ENCODE peak calls at places on chromosomes 16 and 17, in six cellular contexts. H is HFFc6, Y is mesothelial cell of epicardium, V is testis, R is psoas muscle, S is mammary epithelial cell. J is an unnamed sample.

GRCh38 chr17:42754782-42755181 is 6.2 kb upstream of the RAMP2 start:
- DNase-seq in H (no peak), Y (no peak), V (no peak), R (peak; percentile 91), S (peak; percentile 51), J (no peak)

GRCh38 chr17:46742539-46743270 is 75.8 kb downstream of the WNT3 start:
- DNase-seq in H (peak; percentile 90), Y (no peak), V (no peak), R (no peak), S (peak; percentile 87), J (peak; percentile 41)

GRCh38 chr17:42655528-42655927 is 3.6 kb upstream of the TUBG2 start:
- DNase-seq in H (peak; percentile 64), Y (no peak), V (no peak), R (no peak), S (no peak), J (peak; percentile 31)

GRCh38 chr17:65638221-65638940 is 76.9 kb upstream of the AXIN2 start:
- DNase-seq in H (no peak), Y (no peak), V (no peak), R (no peak), S (no peak), J (no peak)

GRCh38 chr16:69818811-69819587 is 56.9 kb downstream of the WWP2 start:
- DNase-seq in H (no peak), Y (no peak), V (no peak), R (no peak), S (no peak), J (no peak)

GRCh38 chr17:28864991-28865849 is 10.4 kb downstream of the ERAL1 start:
- DNase-seq in H (no peak), Y (no peak), V (no peak), R (no peak), S (no peak), J (no peak)

GRCh38 chr16:1106659-1107058 is 10.6 kb upstream of the C1QTNF8 start:
- DNase-seq in H (no peak), Y (no peak), V (no peak), R (no peak), S (no peak), J (no peak)

GRCh38 chr17:14340968-14341412 is 40.1 kb downstream of the HS3ST3B1 start:
- DNase-seq in H (no peak), Y (no peak), V (no peak), R (no peak), S (no peak), J (no peak)

GRCh38 chr17:64128787-64129514 is 993 bp downstream of the ERN1 start:
- DNase-seq in H (peak; percentile 22), Y (no peak), V (peak; percentile 48), R (no peak), S (peak; percentile 47), J (no peak)

GRCh38 chr17:16418684-16419066 is 3.3 kb downstream of the TRPV2 start:
- DNase-seq in H (no peak), Y (no peak), V (no peak), R (no peak), S (peak; percentile 24), J (no peak)

GRCh38 chr17:16273499-16273898 is 56.5 kb downstream of the PIGL start:
- DNase-seq in H (peak; percentile 61), Y (no peak), V (no peak), R (no peak), S (peak; percentile 67), J (no peak)

GRCh38 chr17:29698837-29699236 is 76.1 kb upstream of the CORO6 start:
- DNase-seq in H (no peak), Y (no peak), V (no peak), R (no peak), S (no peak), J (no peak)

GRCh38 chr16:49557070-49557446 is 183.5 kb downstream of the C16orf78 start:
- DNase-seq in H (no peak), Y (no peak), V (no peak), R (no peak), S (no peak), J (no peak)

GRCh38 chr16:29678691-29679267 is at the start of gene QPRT:
- DNase-seq in H (no peak), Y (peak; percentile 69), V (peak; percentile 27), R (no peak), S (no peak), J (no peak)

GRCh38 chr17:63595132-63595531 is 5.6 kb upstream of the TACO1 start:
- DNase-seq in H (no peak), Y (no peak), V (no peak), R (no peak), S (no peak), J (no peak)

GRCh38 chr16:624522-625401 is 6.0 kb upstream of the WFIKKN1 start:
- DNase-seq in H (no peak), Y (no peak), V (no peak), R (no peak), S (no peak), J (no peak)

GRCh38 chr17:58330997-58331814 is 2.6 kb upstream of the TSPOAP1 start:
- DNase-seq in H (no peak), Y (no peak), V (peak; percentile 30), R (no peak), S (no peak), J (no peak)

GRCh38 chr16:1781758-1782407 is 488 bp downstream of the SPSB3 start:
- DNase-seq in H (no peak), Y (no peak), V (no peak), R (peak; percentile 66), S (peak; percentile 35), J (no peak)

GRCh38 chr17:42291136-42291535 is 2.8 kb downstream of the STAT5A start:
- DNase-seq in H (no peak), Y (no peak), V (no peak), R (peak; percentile 25), S (no peak), J (no peak)

GRCh38 chr17:11340798-11341197 is 99.8 kb downstream of the SHISA6 start:
- DNase-seq in H (no peak), Y (no peak), V (no peak), R (no peak), S (no peak), J (no peak)

GRCh38 chr17:71975331-71975801 is 145.5 kb upstream of the SOX9 start:
- DNase-seq in H (peak; percentile 38), Y (no peak), V (peak; percentile 37), R (peak; percentile 83), S (peak; percentile 66), J (peak; percentile 19)

GRCh38 chr17:1108560-1108809 is 71.3 kb downstream of the ABR start:
- DNase-seq in H (no peak), Y (no peak), V (no peak), R (no peak), S (peak; percentile 32), J (no peak)

GRCh38 chr17:1110524-1110843 is 69.3 kb downstream of the ABR start:
- DNase-seq in H (no peak), Y (no peak), V (no peak), R (no peak), S (no peak), J (no peak)

GRCh38 chr17:1110844-1111598 is 68.8 kb downstream of the ABR start:
- DNase-seq in H (peak; percentile 81), Y (no peak), V (no peak), R (peak; percentile 75), S (peak; percentile 96), J (peak; percentile 48)

GRCh38 chr17:1108810-1109605 is 70.8 kb downstream of the ABR start:
- DNase-seq in H (peak; percentile 43), Y (no peak), V (peak; percentile 45), R (peak; percentile 81), S (peak; percentile 62), J (no peak)

DNA sequence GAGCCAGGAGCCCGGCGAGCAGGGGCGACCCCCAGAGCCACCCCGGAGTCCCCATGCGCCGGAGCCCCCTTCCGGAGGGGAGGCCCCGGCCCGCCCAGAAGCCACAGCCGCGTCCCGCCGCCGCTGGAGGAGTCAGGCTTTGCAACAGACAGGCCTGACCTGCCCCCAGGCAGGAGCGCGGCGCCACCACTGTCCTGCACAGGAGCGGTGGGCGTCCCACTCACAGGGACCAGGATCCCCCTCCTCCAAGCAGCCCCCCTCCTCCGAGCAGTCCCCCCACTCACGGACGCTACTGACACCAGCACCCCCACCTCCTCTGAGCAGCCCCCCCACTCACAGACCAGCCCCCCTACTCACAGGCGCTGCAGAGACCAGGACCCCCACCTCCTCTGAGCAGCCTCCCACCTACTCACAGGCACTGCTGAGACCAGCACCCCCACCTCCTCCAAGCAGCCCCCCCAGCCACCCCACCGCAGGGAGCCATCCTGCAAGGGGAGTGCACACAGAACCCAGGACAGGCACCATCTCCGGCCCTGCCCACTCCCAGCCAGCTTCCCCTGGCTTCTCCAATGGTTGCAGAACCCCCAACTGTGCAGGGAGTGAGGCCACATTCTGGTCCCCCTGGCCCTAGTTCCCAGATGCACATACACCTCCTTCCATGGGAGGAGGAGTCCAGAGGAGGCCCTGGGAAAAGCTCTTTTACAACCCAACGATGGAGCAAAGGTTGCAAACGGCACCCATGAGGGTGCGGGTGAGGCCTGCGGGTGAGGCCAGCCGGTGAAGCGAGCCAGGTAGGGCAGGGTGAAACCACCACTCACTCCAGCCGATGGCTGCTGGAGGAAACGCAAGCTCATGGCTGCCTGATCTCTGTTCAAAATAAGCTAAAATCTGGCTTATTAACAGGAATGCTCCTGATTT is 69.9 kb downstream of the ABR start:
- DNase-seq in H (peak; percentile 21), Y (no peak), V (no peak), R (peak; percentile 76), S (no peak), J (no peak)
- TF ChIP-seq CTCF in H (no peak), Y (no peak), V (no peak), R (no peak), S (no peak), J (peak; percentile 11)

GRCh38 chr17:8187517-8188407 is 2.2 kb downstream of the BORCS6 start:
- DNase-seq in H (peak; percentile 100), Y (peak; percentile 80), V (peak; percentile 92), R (peak; percentile 93), S (peak; percentile 99), J (peak; percentile 95)

GRCh38 chr17:8188408-8188839 is 1.6 kb downstream of the BORCS6 start:
- DNase-seq in H (no peak), Y (no peak), V (no peak), R (no peak), S (no peak), J (no peak)

GRCh38 chr17:8186787-8187516 is 3.0 kb downstream of the BORCS6 start:
- DNase-seq in H (peak; percentile 98), Y (peak; percentile 84), V (peak; percentile 97), R (peak; percentile 95), S (peak; percentile 95), J (peak; percentile 79)

GRCh38 chr17:8185580-8186445 is 4.2 kb downstream of the BORCS6 start:
- DNase-seq in H (peak; percentile 56), Y (peak; percentile 84), V (peak; percentile 93), R (peak; percentile 94), S (peak; percentile 66), J (no peak)

DNA sequence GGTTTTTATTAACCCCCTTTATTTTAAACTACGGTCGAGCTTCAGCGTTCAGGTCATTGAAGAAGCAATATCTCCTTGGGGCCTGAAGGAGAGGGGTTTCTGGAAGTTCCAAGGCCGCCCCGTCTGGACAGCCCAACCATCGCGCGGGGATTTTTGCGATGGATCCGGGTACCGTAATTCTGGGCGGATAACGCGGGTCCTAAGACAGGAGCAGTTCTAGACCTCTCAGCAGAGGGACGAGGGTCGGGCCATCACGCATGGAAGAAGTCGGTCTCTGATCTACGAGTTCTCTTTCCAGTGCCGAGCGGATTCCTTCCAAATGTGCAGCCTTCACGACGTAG is 3.6 kb downstream of the BORCS6 start:
- DNase-seq in H (no peak), Y (no peak), V (no peak), R (no peak), S (no peak), J (no peak)
- TF ChIP-seq CTCF in H (peak; percentile 59), Y (peak; percentile 18), V (no peak), R (no peak), S (no peak), J (no peak)

GRCh38 chr17:61411114-61411943 is 11.7 kb downstream of the TBX2 start:
- DNase-seq in H (peak; percentile 74), Y (peak; percentile 55), V (no peak), R (peak; percentile 67), S (peak; percentile 48), J (no peak)
- TF ChIP-seq CTCF in H (peak; percentile 72), Y (peak; percentile 43), V (no peak), R (peak; percentile 4), S (no peak), J (peak; percentile 43)

GRCh38 chr17:81050645-81051625 is 16.0 kb downstream of the BAIAP2 start:
- DNase-seq in H (no peak), Y (no peak), V (no peak), R (no peak), S (no peak), J (no peak)
- TF ChIP-seq CTCF in H (no peak), Y (no peak), V (no peak), R (no peak), S (no peak), J (no peak)

J was measured in BJ.